ENCODE peak calls at places on chromosome 5, in nine cellular contexts. H is esophagus squamous epithelium; R is pancreas; X is adipocyte; T is lower lobe of right lung; A is cardiac muscle cell; G is left ventricle myocardium inferior; W is effector memory CD4-positive, alpha-beta T cell; S is uterus. N is an unnamed sample. For H3K4me1 and H3K36me3, the result is how much of the 10 kb centered on the place peaks cover.

GRCh38 chr5:88824892-88825781 is 57.8 kb downstream of the MEF2C start:
- DNase-seq in R (no peak), W (no peak), A (no peak), G (no peak), T (no peak), X (peak), S (no peak), H (no peak), N (no peak)

GRCh38 chr5:9733456-9733855 is 103.3 kb upstream of the TAS2R1 start:
- DNase-seq in X (no peak), T (no peak), A (no peak), S (no peak), R (no peak), W (no peak), H (no peak), G (no peak), N (no peak)

GRCh38 chr5:28580616-28581015 is 1542.2 kb upstream of the CDH9 start:
- DNase-seq in S (no peak), H (no peak), T (no peak), A (no peak), X (peak), R (no peak), G (no peak), W (no peak), N (no peak)

GRCh38 chr5:57429513-57430120 is 53.0 kb downstream of the ACTBL2 start:
- DNase-seq in W (no peak), H (no peak), X (no peak), T (no peak), A (no peak), G (no peak), S (no peak), R (no peak), N (no peak)

GRCh38 chr5:178940569-178941360 is at the start of gene ZNF454:
- DNase-seq in S (peak), H (peak), X (peak), T (peak), W (no peak), R (peak), G (peak), A (peak), N (peak)

GRCh38 chr5:180112101-180112861 is 40.7 kb upstream of the RNF130 start:
- DNase-seq in G (no peak), H (no peak), X (no peak), S (no peak), T (no peak), A (no peak), W (no peak), R (no peak), N (peak)

GRCh38 chr5:83097582-83098265 is 20.4 kb downstream of the XRCC4 start:
- DNase-seq in R (no peak), G (no peak), A (peak), S (no peak), X (no peak), H (no peak), T (no peak), W (no peak), N (no peak)

GRCh38 chr5:148740966-148741742 is 85.3 kb upstream of the ADRB2 start:
- DNase-seq in T (no peak), H (no peak), R (no peak), G (no peak), S (no peak), A (peak), X (peak), W (no peak), N (no peak)

GRCh38 chr5:180339583-180340183 is 13.5 kb downstream of the GFPT2 start:
- DNase-seq in A (no peak), R (no peak), X (no peak), G (no peak), S (no peak), H (no peak), W (no peak), T (peak), N (no peak)

GRCh38 chr5:68343421-68343826 is 127.9 kb downstream of the PIK3R1 start:
- DNase-seq in X (peak), G (peak), S (peak), R (no peak), H (no peak), T (no peak), W (no peak), A (no peak), N (peak)

GRCh38 chr5:132225165-132226032 is 2.3 kb downstream of the P4HA2 start:
- DNase-seq in W (no peak), S (peak), R (peak), A (peak), G (peak), H (no peak), T (no peak), X (peak), N (peak)

GRCh38 chr5:56319281-56320242 is 86.4 kb upstream of the ANKRD55 start:
- DNase-seq in S (peak), W (no peak), R (no peak), G (peak), A (no peak), X (peak), T (peak), H (no peak), N (no peak)

GRCh38 chr5:159891371-159891770 is 24.9 kb upstream of the ADRA1B start:
- DNase-seq in H (no peak), R (no peak), G (no peak), S (no peak), A (no peak), W (no peak), X (no peak), T (no peak), N (no peak)

GRCh38 chr5:140242099-140242498 is 60.8 kb downstream of the PFDN1 start:
- DNase-seq in G (no peak), A (no peak), R (no peak), S (no peak), W (no peak), H (no peak), X (no peak), T (no peak), N (no peak)

GRCh38 chr5:143568105-143568504 is 164.6 kb upstream of the NR3C1 start:
- DNase-seq in S (no peak), G (no peak), T (no peak), A (no peak), W (no peak), H (no peak), X (no peak), R (no peak), N (no peak)

GRCh38 chr5:134148986-134149539 is 27.7 kb downstream of the SKP1 start:
- DNase-seq in S (no peak), X (no peak), W (no peak), T (no peak), R (no peak), H (no peak), A (no peak), G (no peak), N (no peak)

GRCh38 chr5:140131967-140132409 is 6.3 kb downstream of the IGIP start:
- DNase-seq in W (no peak), G (no peak), A (no peak), R (no peak), T (peak), S (no peak), X (peak), H (no peak), N (no peak)

GRCh38 chr5:13278148-13278547 is 666.3 kb downstream of the DNAH5 start:
- DNase-seq in X (no peak), G (no peak), R (no peak), W (no peak), A (no peak), H (no peak), T (no peak), S (no peak), N (no peak)

GRCh38 chr5:79535477-79536192 is 21.7 kb upstream of the HOMER1 start:
- DNase-seq in G (no peak), T (no peak), S (no peak), H (no peak), W (no peak), R (no peak), X (peak), A (no peak), N (no peak)

GRCh38 chr5:45508155-45508554 is 188.0 kb downstream of the HCN1 start:
- DNase-seq in W (no peak), R (no peak), A (no peak), X (no peak), S (no peak), H (no peak), G (no peak), T (no peak), N (no peak)

GRCh38 chr5:123805300-123805699 is 293.3 kb downstream of the CSNK1G3 start:
- DNase-seq in S (no peak), R (no peak), G (no peak), X (no peak), T (no peak), H (no peak), W (no peak), A (no peak), N (no peak)

GRCh38 chr5:107104774-107105050 is 566.0 kb downstream of the EFNA5 start:
- DNase-seq in T (no peak), X (no peak), W (no peak), H (no peak), R (no peak), A (peak), S (no peak), G (no peak), N (no peak)

GRCh38 chr5:71011194-71011792 is 13.8 kb downstream of the NAIP start:
- DNase-seq in W (no peak), H (no peak), X (no peak), T (no peak), S (no peak), R (no peak), A (no peak), G (no peak), N (peak)

GRCh38 chr5:134268919-134269318 is 43.0 kb upstream of the PPP2CA start:
- DNase-seq in S (no peak), A (no peak), G (no peak), T (no peak), W (no peak), H (no peak), X (no peak), R (no peak), N (no peak)

GRCh38 chr5:84634256-84634655 is 249.6 kb upstream of the EDIL3 start:
- DNase-seq in R (no peak), H (no peak), G (no peak), X (no peak), S (no peak), W (no peak), A (no peak), T (peak), N (no peak)

GRCh38 chr5:95184924-95185323 is 100.0 kb downstream of the MCTP1 start:
- DNase-seq in H (no peak), S (no peak), G (no peak), X (no peak), T (no peak), R (no peak), A (no peak), W (no peak), N (no peak)

GRCh38 chr5:181142054-181142453 is 5.3 kb upstream of the OR2V2 start:
- DNase-seq in S (no peak), W (no peak), R (no peak), T (no peak), A (no peak), G (no peak), H (no peak), X (no peak), N (no peak)

GRCh38 chr5:6804766-6805165 is 91.5 kb downstream of the TENT4A start:
- DNase-seq in X (peak), S (no peak), R (no peak), T (no peak), A (no peak), G (no peak), W (no peak), H (no peak), N (no peak)

GRCh38 chr5:127280494-127281220 is 9.9 kb upstream of the MEGF10 start:
- DNase-seq in G (no peak), S (no peak), H (no peak), T (no peak), X (peak), R (no peak), A (peak), W (no peak), N (no peak)

GRCh38 chr5:9015250-9015936 is 530.5 kb downstream of the SEMA5A start:
- DNase-seq in S (no peak), W (no peak), A (no peak), T (no peak), R (no peak), H (no peak), X (peak), G (no peak), N (no peak)

GRCh38 chr5:116495786-116496185 is 78.8 kb downstream of the SEMA6A start:
- DNase-seq in G (no peak), T (no peak), A (no peak), H (no peak), R (no peak), X (no peak), W (no peak), S (no peak), N (no peak)

GRCh38 chr5:170330568-170331054 is 33.0 kb upstream of the LCP2 start:
- DNase-seq in X (no peak), T (no peak), H (no peak), S (no peak), W (no peak), R (no peak), A (no peak), G (no peak), N (no peak)

GRCh38 chr5:64690417-64691151 is at the start of gene SHISAL2B:
- DNase-seq in T (peak), X (peak), G (no peak), H (no peak), W (no peak), R (peak), A (peak), S (no peak), N (no peak)

GRCh38 chr5:27818888-27819287 is 780.5 kb upstream of the CDH9 start:
- DNase-seq in H (no peak), T (no peak), X (no peak), R (no peak), W (no peak), A (no peak), G (no peak), S (no peak), N (no peak)

GRCh38 chr5:72673180-72673579 is 143.3 kb upstream of the TNPO1 start:
- DNase-seq in T (no peak), H (no peak), W (no peak), A (no peak), G (no peak), R (no peak), S (no peak), X (no peak), N (no peak)

GRCh38 chr5:173517648-173518047 is 98.8 kb downstream of the BOD1 start:
- DNase-seq in H (no peak), W (no peak), R (no peak), G (no peak), S (no peak), X (no peak), T (no peak), A (no peak), N (no peak)

DNA sequence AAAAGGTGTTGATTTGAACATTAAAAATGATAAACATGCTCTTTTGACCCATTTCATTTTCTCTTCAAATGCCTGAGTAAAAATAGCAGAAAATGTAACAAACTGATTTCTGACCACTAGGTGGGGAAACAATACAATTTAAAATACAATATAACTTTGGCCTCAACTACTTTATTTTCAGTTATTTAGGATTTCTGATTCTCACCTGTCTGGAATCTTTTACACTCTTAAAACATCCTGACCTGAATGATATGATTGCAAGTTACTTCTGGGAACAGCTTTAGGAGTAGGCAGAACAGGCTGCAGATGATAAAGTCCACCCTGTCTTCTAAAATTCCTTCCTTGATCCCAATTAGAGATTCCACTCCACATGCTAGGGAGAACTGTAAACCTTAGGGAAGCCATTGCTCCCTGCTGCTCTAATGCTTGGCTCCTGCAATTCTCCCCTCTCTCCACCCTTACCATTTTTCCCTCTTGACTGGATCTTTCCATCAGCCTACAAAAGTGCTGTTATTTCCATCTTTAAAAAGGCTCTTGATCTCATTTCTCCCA is 70.3 kb downstream of the FYB1 start:
- DNase-seq in A (no peak), W (no peak), G (no peak), R (no peak), X (peak), S (no peak), H (no peak), T (no peak), N (no peak)
- H3K4me1 ChIP-seq in A (under half), W (under half), G (under half), R (under half), X (under half), S (under half), H (under half), T (under half), N (under half)

DNA sequence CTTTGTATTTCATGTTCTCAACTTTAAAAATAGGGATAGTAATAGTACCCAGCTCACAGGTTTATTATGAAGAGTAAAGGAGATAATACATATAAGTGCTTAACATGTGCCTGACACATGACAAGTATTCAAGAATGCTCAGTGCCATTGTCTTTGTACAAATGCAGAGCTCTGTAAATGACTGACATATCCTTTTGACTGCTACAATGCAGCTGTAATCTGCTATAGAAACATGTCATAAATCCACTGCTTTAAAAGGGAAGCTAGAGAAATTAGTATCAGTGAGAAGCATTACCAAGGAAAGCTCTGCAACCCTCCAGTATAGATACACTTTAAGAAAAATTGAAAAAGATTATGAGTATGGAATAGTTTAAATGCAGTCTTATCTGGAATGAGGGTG is 18.0 kb downstream of the ERAP1 start:
- DNase-seq in T (no peak), H (no peak), R (no peak), W (no peak), X (no peak), A (no peak), G (no peak), S (no peak), N (no peak)
- H3K36me3 ChIP-seq in T (half or more), H (half or more), R (under half), W (half or more), X (half or more), A (under half), G (half or more), S (under half), N (under half)

DNA sequence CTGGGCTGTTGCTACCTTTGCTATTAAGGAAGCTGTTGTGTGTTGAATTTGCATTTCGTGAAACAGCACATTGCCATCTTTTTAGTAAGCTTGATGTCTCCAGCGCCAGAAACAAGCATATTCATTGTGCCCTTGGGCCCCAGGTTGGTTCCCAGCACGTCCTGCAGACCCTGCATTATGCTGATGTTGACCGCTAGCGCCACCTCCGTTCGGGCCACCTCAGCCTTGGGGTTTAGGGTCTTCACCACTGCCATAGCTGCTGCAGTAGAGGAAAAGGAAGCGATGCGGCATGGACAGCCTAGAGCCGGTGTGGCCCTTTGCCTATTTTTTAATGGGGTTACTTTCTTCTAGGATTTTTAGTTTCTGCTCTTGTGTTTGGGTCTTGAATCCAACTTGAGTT is 23.8 kb upstream of the OTULIN start:
- DNase-seq in R (no peak), H (no peak), T (no peak), S (no peak), G (no peak), X (no peak), A (no peak), W (no peak), N (no peak)
- H3K4me1 ChIP-seq in R (under half), H (under half), T (under half), S (under half), G (under half), X (under half), A (under half), W (under half), N (under half)

GRCh38 chr5:14521748-14522147 is 59.8 kb upstream of the OTULINL start:
- DNase-seq in A (no peak), S (no peak), W (no peak), G (no peak), T (no peak), X (no peak), H (no peak), R (no peak), N (no peak)
- H3K36me3 ChIP-seq in A (under half), S (under half), W (under half), G (under half), T (under half), X (under half), H (under half), R (under half), N (under half)

GRCh38 chr5:175544108-175544511 is 65.8 kb downstream of the SFXN1 start:
- DNase-seq in X (no peak), R (no peak), G (no peak), T (no peak), W (no peak), S (no peak), A (no peak), H (no peak), N (no peak)

GRCh38 chr5:175550055-175550660 is 71.8 kb downstream of the SFXN1 start:
- DNase-seq in G (no peak), S (no peak), T (no peak), H (no peak), R (no peak), W (no peak), A (no peak), X (no peak), N (no peak)

GRCh38 chr5:175548899-175549311 is 70.5 kb downstream of the SFXN1 start:
- DNase-seq in T (no peak), S (no peak), A (peak), X (no peak), R (no peak), W (no peak), H (no peak), G (no peak), N (no peak)

GRCh38 chr5:175542966-175543235 is 64.5 kb downstream of the SFXN1 start:
- DNase-seq in W (no peak), H (no peak), R (no peak), G (no peak), A (no peak), X (no peak), T (no peak), S (no peak), N (no peak)

DNA sequence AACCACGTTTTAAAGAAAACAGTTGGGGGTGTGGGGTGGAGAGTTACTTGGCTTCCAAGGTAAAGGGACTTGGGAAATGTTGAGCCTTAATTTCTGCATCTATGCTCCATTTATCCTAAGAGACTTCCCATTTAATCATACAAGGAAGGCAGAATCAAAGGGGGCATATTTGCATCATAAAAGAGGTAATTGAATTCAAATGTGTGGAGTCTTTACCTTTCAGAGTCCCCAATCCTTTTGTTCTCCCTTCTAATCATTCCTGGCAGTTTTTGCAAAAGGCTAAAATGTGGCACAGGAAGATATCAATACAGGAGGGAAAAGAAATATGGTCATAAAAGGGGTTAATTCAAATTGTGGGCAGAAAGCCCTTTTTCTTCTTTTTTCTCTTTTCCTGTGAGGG is 69.5 kb downstream of the SFXN1 start:
- DNase-seq in T (no peak), H (no peak), W (no peak), R (no peak), G (no peak), S (no peak), X (no peak), A (no peak), N (no peak)
- H3K4me1 ChIP-seq in T (under half), H (under half), W (under half), R (under half), G (under half), S (under half), X (under half), A (under half), N (under half)

N was measured in ascending aorta.